ENCODE peak calls at places on chromosomes 6 and 20, in six cellular contexts. E, L, A, D, X and N are unnamed samples.

GRCh38 chr20:61120595-61121515 is 131.2 kb upstream of the CDH4 start:
- DNase-seq in L (no peak), D (peak; percentile 30), X (peak; percentile 69), E (peak; percentile 20), A (no peak), N (peak; percentile 21)

GRCh38 chr6:169908403-169908933 is 157.0 kb downstream of the ERMARD start:
- DNase-seq in E (no peak), L (no peak), A (no peak), D (no peak), X (no peak), N (no peak)

GRCh38 chr20:50750145-50750671 is 18.8 kb downstream of the PARD6B start:
- DNase-seq in E (no peak), A (no peak), L (no peak), D (no peak), X (no peak), N (no peak)

GRCh38 chr6:154460306-154461071 is 50.0 kb downstream of the CNKSR3 start:
- DNase-seq in X (peak; percentile 40), A (no peak), L (peak; percentile 48), E (no peak), D (no peak), N (no peak)

GRCh38 chr6:121235386-121235785 is 98.9 kb downstream of the TBC1D32 start:
- DNase-seq in E (no peak), D (no peak), A (no peak), X (no peak), L (no peak), N (no peak)

GRCh38 chr6:22113046-22113766 is 183.6 kb downstream of the PRL start:
- DNase-seq in X (peak; percentile 100), A (no peak), D (no peak), E (no peak), L (peak; percentile 79), N (no peak)

GRCh38 chr6:1379026-1379809 is 10.2 kb upstream of the FOXF2 start:
- DNase-seq in A (peak; percentile 49), D (no peak), X (no peak), L (no peak), E (no peak), N (no peak)

GRCh38 chr6:77415706-77416105 is 47.6 kb downstream of the HTR1B start:
- DNase-seq in X (no peak), E (no peak), L (no peak), A (no peak), D (no peak), N (no peak)

GRCh38 chr20:14259691-14260090 is 77.7 kb downstream of the FLRT3 start:
- DNase-seq in A (no peak), X (peak; percentile 1), E (no peak), D (no peak), L (no peak), N (no peak)

GRCh38 chr6:134560019-134560418 is 242.1 kb upstream of the SGK1 start:
- DNase-seq in E (no peak), A (no peak), X (no peak), D (no peak), L (no peak), N (no peak)

GRCh38 chr20:17734374-17734773 is 34.6 kb downstream of the BANF2 start:
- DNase-seq in X (no peak), A (no peak), D (no peak), E (peak; percentile 78), L (no peak), N (no peak)

GRCh38 chr6:86856937-86857563 is 80.3 kb upstream of the HTR1E start:
- DNase-seq in X (peak; percentile 28), D (peak; percentile 58), A (no peak), E (no peak), L (peak; percentile 29), N (no peak)

GRCh38 chr6:35007016-35007415 is 118.0 kb downstream of the ANKS1A start:
- DNase-seq in A (no peak), X (no peak), D (no peak), E (no peak), L (no peak), N (no peak)

GRCh38 chr6:82270791-82271392 is 23.3 kb upstream of the IBTK start:
- DNase-seq in X (peak; percentile 52), D (peak; percentile 52), L (no peak), E (no peak), A (no peak), N (no peak)

GRCh38 chr20:48463096-48463710 is 364.6 kb downstream of the PREX1 start:
- DNase-seq in X (no peak), E (no peak), L (no peak), A (peak; percentile 59), D (no peak), N (no peak)

GRCh38 chr20:35947489-35947888 is 6.8 kb downstream of the SCAND1 start:
- DNase-seq in E (no peak), A (no peak), L (no peak), D (peak; percentile 67), X (peak; percentile 4), N (no peak)

GRCh38 chr6:156719720-156720563 is 57.2 kb upstream of the ARID1B start:
- DNase-seq in X (peak; percentile 87), A (peak; percentile 98), D (peak; percentile 64), E (peak; percentile 98), L (peak; percentile 95), N (peak; percentile 98)

GRCh38 chr20:14521436-14521835 is 184.0 kb upstream of the FLRT3 start:
- DNase-seq in A (no peak), L (no peak), E (no peak), D (no peak), X (peak; percentile 41), N (no peak)

GRCh38 chr6:107532707-107533106 is 42.8 kb downstream of the SOBP start:
- DNase-seq in A (peak; percentile 64), D (no peak), E (no peak), X (no peak), L (no peak), N (peak; percentile 51)

GRCh38 chr6:39178235-39178634 is 51.0 kb downstream of the KCNK5 start:
- DNase-seq in X (no peak), D (no peak), L (no peak), E (no peak), A (no peak), N (no peak)

GRCh38 chr20:18793625-18794427 is 19.8 kb upstream of the SCP2D1 start:
- DNase-seq in D (peak; percentile 94), L (peak; percentile 88), E (peak; percentile 87), A (peak; percentile 94), X (peak; percentile 87), N (peak; percentile 88)

GRCh38 chr20:32607727-32608663 is 22.9 kb upstream of the NOL4L start:
- DNase-seq in X (no peak), E (no peak), D (no peak), A (no peak), L (no peak), N (no peak)

GRCh38 chr20:6819599-6819998 is 52.1 kb downstream of the BMP2 start:
- DNase-seq in E (peak; percentile 4), A (no peak), D (no peak), L (no peak), X (no peak), N (no peak)

GRCh38 chr20:36132802-36133211 is 21.7 kb upstream of the EPB41L1 start:
- DNase-seq in E (no peak), L (no peak), X (no peak), D (peak; percentile 60), A (no peak), N (no peak)

GRCh38 chr6:38306915-38307314 is 332.8 kb downstream of the BTBD9 start:
- DNase-seq in D (peak; percentile 9), E (no peak), A (no peak), X (no peak), L (no peak), N (no peak)

GRCh38 chr6:136539967-136540366 is 10.3 kb downstream of the MAP7 start:
- DNase-seq in X (no peak), L (no peak), D (no peak), E (no peak), A (no peak), N (no peak)

GRCh38 chr6:17615794-17616193 is 15.7 kb downstream of the FAM8A1 start:
- DNase-seq in D (no peak), L (no peak), X (no peak), E (no peak), A (no peak), N (no peak)

GRCh38 chr6:44010411-44011349 is 116.6 kb downstream of the MRPL14 start:
- DNase-seq in E (no peak), D (no peak), X (peak; percentile 100), A (peak; percentile 85), L (no peak), N (peak; percentile 51)

GRCh38 chr6:44012078-44012493 is 115.2 kb downstream of the MRPL14 start:
- DNase-seq in A (no peak), D (no peak), X (peak; percentile 99), E (no peak), L (no peak), N (no peak)

GRCh38 chr6:44008821-44009370 is 118.4 kb downstream of the MRPL14 start:
- DNase-seq in X (no peak), E (no peak), L (no peak), D (no peak), A (no peak), N (no peak)

GRCh38 chr6:44009425-44010321 is 117.6 kb downstream of the MRPL14 start:
- DNase-seq in A (peak; percentile 77), E (no peak), D (no peak), X (peak; percentile 29), L (no peak), N (peak; percentile 68)

GRCh38 chr6:44011350-44011925 is 115.8 kb downstream of the MRPL14 start:
- DNase-seq in A (no peak), X (no peak), E (no peak), L (no peak), D (no peak), N (no peak)
- H3K27ac ChIP-seq in A (peak overlapping the region; percentile 87), X (peak overlapping the region; percentile 81), E (no peak overlapping the region), L (no peak overlapping the region), D (no peak overlapping the region), N (peak overlapping the region; percentile 92)

GRCh38 chr20:53899351-53900167 is 170.8 kb downstream of the BCAS1 start:
- DNase-seq in L (no peak), X (peak; percentile 87), A (no peak), E (peak; percentile 21), D (peak; percentile 93), N (no peak)
- H3K4me1 ChIP-seq in L (no peaks in the 10 kb centered on the region), X (peaks cover 12% of the 10 kb centered on the region), A (peaks cover 14% of the 10 kb centered on the region), E (peaks cover 37% of the 10 kb centered on the region), D (peaks cover 84% of the 10 kb centered on the region), N (peaks cover 39% of the 10 kb centered on the region)

DNA sequence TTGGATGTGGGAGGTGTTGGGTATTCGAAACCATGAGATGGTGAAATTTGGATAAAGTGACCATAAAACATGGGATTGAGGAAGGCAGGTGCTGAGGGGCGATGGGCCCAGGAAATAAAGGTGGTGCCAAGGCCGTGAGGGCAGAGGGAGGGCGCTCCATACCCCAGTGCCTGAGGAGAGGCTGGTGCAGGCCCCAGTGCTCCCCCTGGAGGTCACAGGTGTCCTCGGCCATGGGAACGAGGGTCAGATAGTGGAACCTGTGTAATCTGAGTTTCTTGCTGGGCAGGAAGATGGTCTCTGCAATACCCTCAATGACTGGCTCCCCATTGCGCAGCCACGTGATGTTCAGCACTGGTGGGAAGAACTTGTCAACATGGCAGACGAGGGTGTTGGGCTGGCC is 16.2 kb downstream of the HLA-DPB1 start:
- DNase-seq in X (no peak), D (peak; percentile 70), L (no peak), A (no peak), E (no peak), N (no peak)
- TF ChIP-seq CTCF in X (peak; percentile 18), D (peak; percentile 89), L (no peak), A (peak; percentile 30), E (peak; percentile 46), N (peak; percentile 65)

DNA sequence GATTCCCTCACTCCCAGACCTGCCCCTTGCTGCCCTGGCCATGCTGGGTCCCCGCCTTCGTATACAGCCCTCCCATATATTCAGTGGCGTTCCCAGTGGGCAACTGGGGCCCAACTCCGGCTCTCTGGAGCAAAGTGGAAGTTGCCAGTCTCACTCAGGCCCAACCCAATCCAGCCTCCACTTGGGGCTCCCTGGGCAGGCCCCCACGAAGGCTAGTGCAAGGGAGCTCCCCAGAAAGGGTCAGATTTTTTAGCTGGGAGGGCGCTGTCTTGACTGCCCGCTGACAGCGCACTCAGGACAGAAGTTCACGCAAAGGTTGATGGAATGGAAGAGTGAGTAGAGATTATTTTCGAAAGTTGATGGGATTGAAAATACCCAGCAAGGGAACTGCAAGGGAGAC is 5.9 kb downstream of the TP53TG5 start:
- DNase-seq in X (no peak), D (no peak), A (no peak), L (no peak), E (no peak), N (no peak)
- H3K27ac ChIP-seq in X (no peak overlapping the region), D (no peak overlapping the region), A (no peak overlapping the region), L (no peak overlapping the region), E (no peak overlapping the region), N (peak overlapping the region; percentile 81)